ENCODE peak calls at places on chromosome 6, in five cellular contexts. M is effector memory CD4-positive, alpha-beta T cell; H is mesendoderm; N is H9; V is GM23338. B is an unnamed sample.
A peak's percentile ranks its signal among the peaks of the same experiment; 100 is the strongest.

GRCh38 chr6:138230759-138231398 is 12.6 kb upstream of the PBOV1 start:
- DNase-seq in M (no peak), H (no peak), N (no peak), V (no peak), B (no peak)

GRCh38 chr6:2693191-2693590 is 57.5 kb downstream of the MYLK4 start:
- DNase-seq in M (no peak), H (no peak), N (no peak), V (no peak), B (no peak)

GRCh38 chr6:22236626-22237414 is 60.0 kb downstream of the PRL start:
- DNase-seq in M (no peak), H (peak; percentile 8), N (no peak), V (no peak), B (no peak)

GRCh38 chr6:11033825-11034224 is 10.3 kb downstream of the ELOVL2 start:
- DNase-seq in M (no peak), H (no peak), N (no peak), V (no peak), B (no peak)

GRCh38 chr6:35497571-35498406 is 910 bp upstream of the TEAD3 start:
- DNase-seq in M (peak; percentile 15), H (peak; percentile 84), N (peak; percentile 85), V (peak; percentile 90), B (peak; percentile 86)

GRCh38 chr6:89564752-89565427 is 73.7 kb downstream of the LYRM2 start:
- DNase-seq in M (no peak), H (no peak), N (no peak), V (no peak), B (no peak)

GRCh38 chr6:74574794-74575193 is 631.1 kb downstream of the COL12A1 start:
- DNase-seq in M (no peak), H (peak; percentile 54), N (no peak), V (peak; percentile 75), B (peak; percentile 51)

GRCh38 chr6:170093658-170094596 is 197.0 kb downstream of the DLL1 start:
- DNase-seq in M (no peak), H (no peak), N (peak; percentile 28), V (no peak), B (peak; percentile 33)

GRCh38 chr6:6319947-6320811 is at the start of gene F13A1:
- DNase-seq in M (no peak), H (peak; percentile 63), N (peak; percentile 71), V (peak; percentile 72), B (peak; percentile 88)

GRCh38 chr6:119349041-119349340 is 570 bp downstream of the MAN1A1 start:
- DNase-seq in M (no peak), H (no peak), N (no peak), V (no peak), B (peak; percentile 80)

GRCh38 chr6:153553627-153554026 is 422.5 kb upstream of the RGS17 start:
- DNase-seq in M (no peak), H (peak; percentile 84), N (peak; percentile 66), V (peak; percentile 89), B (peak; percentile 80)

GRCh38 chr6:2725364-2725988 is 25.2 kb downstream of the MYLK4 start:
- DNase-seq in M (no peak), H (no peak), N (no peak), V (no peak), B (no peak)

GRCh38 chr6:123105561-123105960 is 109.5 kb downstream of the CLVS2 start:
- DNase-seq in M (no peak), H (no peak), N (no peak), V (no peak), B (no peak)

GRCh38 chr6:157615411-157615763 is 207.7 kb upstream of the SNX9 start:
- DNase-seq in M (no peak), H (no peak), N (no peak), V (no peak), B (no peak)

GRCh38 chr6:125188037-125188436 is 34.5 kb downstream of the TPD52L1 start:
- DNase-seq in M (no peak), H (no peak), N (no peak), V (no peak), B (no peak)

GRCh38 chr6:98823845-98824162 is 10.6 kb upstream of the POU3F2 start:
- DNase-seq in M (no peak), H (no peak), N (no peak), V (peak; percentile 59), B (no peak)

GRCh38 chr6:98821739-98822405 is 12.5 kb upstream of the POU3F2 start:
- DNase-seq in M (no peak), H (no peak), N (no peak), V (no peak), B (no peak)

GRCh38 chr6:98824163-98824906 is 10.0 kb upstream of the POU3F2 start:
- DNase-seq in M (no peak), H (peak; percentile 58), N (peak; percentile 72), V (peak; percentile 65), B (peak; percentile 84)

GRCh38 chr6:98824907-98825601 is 9.3 kb upstream of the POU3F2 start:
- DNase-seq in M (no peak), H (peak; percentile 67), N (peak; percentile 71), V (peak; percentile 74), B (peak; percentile 74)

GRCh38 chr6:98823428-98823827 is 10.9 kb upstream of the POU3F2 start:
- DNase-seq in M (no peak), H (no peak), N (no peak), V (no peak), B (no peak)
- H3K27me3 ChIP-seq in M (peaks cover 56% of the 10 kb centered on the region), H (peaks cover 27% of the 10 kb centered on the region), N (peaks cover 34% of the 10 kb centered on the region), V (peaks cover 71% of the 10 kb centered on the region), B (peaks cover 83% of the 10 kb centered on the region)

DNA sequence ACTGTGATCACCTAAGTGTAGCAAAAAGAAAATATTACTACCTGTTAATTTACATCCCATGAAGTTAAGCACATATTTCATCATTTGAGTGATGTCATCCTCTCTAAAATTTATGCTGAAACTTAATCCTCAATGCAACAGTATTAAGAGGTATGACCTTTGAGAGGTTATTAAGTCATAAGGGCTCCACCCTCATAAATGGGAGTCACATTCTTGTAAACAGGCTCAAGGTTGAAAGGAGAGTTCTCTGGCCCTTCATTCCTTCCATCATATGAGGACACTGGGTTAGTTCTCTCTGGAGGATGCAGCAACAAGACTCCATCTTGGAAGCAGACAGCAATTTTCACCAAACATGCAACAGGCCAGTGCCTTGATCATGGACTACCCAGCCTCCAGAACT is 190.5 kb upstream of the GRIK2 start:
- DNase-seq in M (no peak), H (no peak), N (no peak), V (no peak), B (no peak)
- H3K27me3 ChIP-seq in M (no peaks in the 10 kb centered on the region), H (no peaks in the 10 kb centered on the region), N (no peaks in the 10 kb centered on the region), V (no peaks in the 10 kb centered on the region), B (no peaks in the 10 kb centered on the region)

DNA sequence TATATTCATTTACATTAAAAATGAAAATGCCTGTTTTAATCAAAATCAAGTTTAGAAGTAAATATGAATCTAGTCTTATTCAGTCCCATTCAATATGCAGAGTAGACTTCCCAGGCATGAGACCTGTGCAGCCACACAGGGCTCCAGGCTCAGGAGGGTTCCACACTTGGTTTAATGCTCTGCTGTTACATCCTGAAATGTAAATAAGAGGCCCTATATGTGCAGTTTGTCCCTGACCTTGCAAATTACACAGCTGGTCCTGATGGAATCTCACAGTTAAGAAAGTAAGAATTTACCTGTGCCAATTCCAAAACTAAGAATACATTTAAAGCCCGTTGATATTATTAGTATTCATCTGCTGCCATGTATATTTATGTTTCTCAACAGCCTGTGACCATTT is 79.4 kb downstream of the ARHGAP18 start:
- DNase-seq in M (no peak), H (no peak), N (no peak), V (no peak), B (no peak)
- H3K27me3 ChIP-seq in M (no peaks in the 10 kb centered on the region), H (no peaks in the 10 kb centered on the region), N (no peaks in the 10 kb centered on the region), V (no peaks in the 10 kb centered on the region), B (no peaks in the 10 kb centered on the region)

DNA sequence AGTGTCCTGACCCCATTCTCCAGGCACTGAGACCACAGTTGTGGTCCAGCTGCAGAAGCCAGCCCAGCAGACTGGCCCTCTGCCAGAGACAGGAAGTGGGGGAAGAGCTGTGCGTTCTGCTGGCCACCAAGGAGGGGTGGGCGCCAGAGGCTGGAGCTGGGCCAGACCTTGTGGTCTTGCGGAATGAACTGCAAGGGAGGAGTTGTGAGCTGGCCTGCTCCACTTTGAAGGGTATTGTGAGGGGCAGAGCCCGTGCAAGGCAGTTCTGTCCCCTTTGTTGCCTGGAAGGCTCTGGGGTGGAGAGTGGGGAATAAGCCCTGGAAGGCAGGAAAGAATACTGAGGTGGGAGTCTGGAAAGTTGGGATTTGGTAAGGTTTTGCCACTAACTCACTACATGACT is 3.6 kb upstream of the MDFI start:
- DNase-seq in M (no peak), H (peak; percentile 55), N (peak; percentile 57), V (peak; percentile 31), B (peak; percentile 69)
- H3K27me3 ChIP-seq in M (peaks cover 16% of the 10 kb centered on the region), H (no peaks in the 10 kb centered on the region), N (peaks cover 3% of the 10 kb centered on the region), V (peaks cover 50% of the 10 kb centered on the region), B (peaks cover 49% of the 10 kb centered on the region)

DNA sequence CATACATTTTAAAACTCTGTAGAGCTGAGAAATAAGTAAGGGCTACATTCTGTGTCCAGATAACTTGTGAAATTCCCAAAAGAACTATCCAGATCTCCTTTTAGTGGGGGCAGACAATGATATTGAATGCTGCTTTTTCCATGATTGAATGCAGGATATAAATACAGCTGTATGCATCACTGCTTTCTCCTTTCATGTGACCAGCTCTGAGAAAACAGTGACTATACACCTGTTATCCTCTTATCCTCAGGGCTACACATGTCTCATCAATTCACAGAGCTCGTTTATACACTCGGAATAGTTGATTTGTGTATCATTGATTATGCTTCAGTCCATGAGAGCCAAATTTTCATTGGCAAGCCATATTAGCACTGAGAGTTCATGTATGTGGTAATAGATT is 97.5 kb downstream of the RFX6 start:
- DNase-seq in M (no peak), H (no peak), N (no peak), V (no peak), B (no peak)
- H3K27me3 ChIP-seq in M (no peaks in the 10 kb centered on the region), H (no peaks in the 10 kb centered on the region), N (no peaks in the 10 kb centered on the region), V (no peaks in the 10 kb centered on the region), B (no peaks in the 10 kb centered on the region)

DNA sequence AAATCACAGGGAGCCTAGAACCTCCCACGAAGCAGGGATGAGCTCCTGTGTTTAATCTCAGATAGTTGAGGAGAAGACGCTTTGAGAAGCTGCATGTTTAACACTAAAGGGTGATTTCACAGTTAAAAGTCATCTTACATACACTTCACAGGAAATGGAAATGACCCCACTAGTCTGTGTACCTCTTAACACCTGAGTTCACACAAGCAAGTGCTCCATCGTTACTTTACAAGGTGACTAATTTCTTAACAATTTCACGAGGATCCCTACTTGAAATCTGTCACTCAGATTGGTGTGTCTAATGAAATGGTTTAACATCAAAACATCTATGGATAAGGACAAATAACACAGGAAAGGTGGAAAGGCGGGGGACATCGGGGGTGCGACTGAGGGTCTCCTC is 93.8 kb upstream of the RPS6KA2 start:
- DNase-seq in M (no peak), H (peak; percentile 44), N (no peak), V (no peak), B (peak; percentile 47)
- H3K27me3 ChIP-seq in M (no peaks in the 10 kb centered on the region), H (no peaks in the 10 kb centered on the region), N (no peaks in the 10 kb centered on the region), V (no peaks in the 10 kb centered on the region), B (no peaks in the 10 kb centered on the region)